ENCODE peak calls at places on chromosomes 4 and X, in nine cellular contexts. U is epithelial cell of esophagus; Q is activated naive CD8-positive, alpha-beta T cell treated with anti-CD3 and anti-CD28 coated beads, Interleukin-2, amount 50 U/mL, for 24 hours; F is WTC11; R is GM13977; K is AG10803; W is stimulated activated CD8-positive, alpha-beta memory T cell treated with anti-CD3 and anti-CD28 coated beads, Interleukin-4, amount 100 ng/mL, for 1 hour; M is T-helper 2 cell; Z is activated CD4-positive, alpha-beta T cell treated with anti-CD3 and anti-CD28 coated beads for 36 hours. E is an unnamed sample.

GRCh38 chrX:30812326-30812725 is 76.7 kb downstream of the TAB3 start:
- DNase-seq in U (no peak), Q (no peak), F (no peak), R (no peak), K (no peak), W (no peak), M (no peak), Z (no peak), E (no peak)

GRCh38 chrX:23900220-23900797 is 7.4 kb downstream of the APOO start:
- DNase-seq in U (peak; percentile 31), Q (no peak), F (no peak), R (no peak), K (peak; percentile 18), W (no peak), M (no peak), Z (no peak), E (no peak)

GRCh38 chrX:8254386-8254785 is 83.3 kb upstream of the VCX2 start:
- DNase-seq in U (no peak), Q (no peak), F (no peak), R (no peak), K (no peak), W (no peak), M (no peak), Z (no peak), E (no peak)

GRCh38 chrX:357693-358471 is 28.8 kb downstream of the PPP2R3B start:
- DNase-seq in U (peak; percentile 19), Q (peak; percentile 25), F (no peak), R (no peak), K (peak; percentile 34), W (no peak), M (no peak), Z (peak; percentile 67), E (peak; percentile 16)

GRCh38 chr4:104462647-104463046 is 32.0 kb downstream of the CXXC4 start:
- DNase-seq in U (no peak), Q (no peak), F (no peak), R (no peak), K (no peak), W (no peak), M (no peak), Z (no peak), E (no peak)

GRCh38 chrX:38882894-38883620 is 81.8 kb downstream of the MID1IP1 start:
- DNase-seq in U (peak; percentile 94), Q (no peak), F (no peak), R (no peak), K (peak; percentile 83), W (no peak), M (no peak), Z (no peak), E (no peak)

GRCh38 chr4:169253904-169254303 is 16.9 kb downstream of the SH3RF1 start:
- DNase-seq in U (peak; percentile 24), Q (no peak), F (no peak), R (no peak), K (peak; percentile 90), W (no peak), M (no peak), Z (no peak), E (no peak)

GRCh38 chr4:33160126-33160525 is 2440.0 kb downstream of the PCDH7 start:
- DNase-seq in U (peak; percentile 46), Q (no peak), F (peak; percentile 11), R (no peak), K (peak; percentile 55), W (no peak), M (no peak), Z (no peak), E (no peak)

GRCh38 chr4:113880240-113881028 is 99.0 kb downstream of the ARSJ start:
- DNase-seq in U (no peak), Q (no peak), F (no peak), R (no peak), K (no peak), W (no peak), M (no peak), Z (no peak), E (no peak)

GRCh38 chr4:137025484-137026059 is 506.7 kb downstream of the PCDH18 start:
- DNase-seq in U (no peak), Q (no peak), F (no peak), R (no peak), K (no peak), W (no peak), M (no peak), Z (no peak), E (no peak)

GRCh38 chr4:137632842-137633241 is 100.5 kb upstream of the PCDH18 start:
- DNase-seq in U (no peak), Q (no peak), F (no peak), R (no peak), K (no peak), W (no peak), M (no peak), Z (no peak), E (no peak)

GRCh38 chr4:169604131-169604900 is 8.1 kb downstream of the NEK1 start:
- DNase-seq in U (peak; percentile 72), Q (no peak), F (no peak), R (no peak), K (peak; percentile 74), W (no peak), M (no peak), Z (peak; percentile 35), E (no peak)

GRCh38 chr4:85459736-85460135 is 15.2 kb upstream of the ARHGAP24 start:
- DNase-seq in U (no peak), Q (no peak), F (no peak), R (no peak), K (no peak), W (no peak), M (no peak), Z (no peak), E (no peak)

GRCh38 chr4:88017516-88018302 is 10.3 kb downstream of the PKD2 start:
- DNase-seq in U (peak; percentile 88), Q (no peak), F (no peak), R (no peak), K (peak; percentile 95), W (no peak), M (no peak), Z (no peak), E (no peak)

GRCh38 chr4:61068745-61069144 is 131.4 kb upstream of the ADGRL3 start:
- DNase-seq in U (peak; percentile 15), Q (no peak), F (no peak), R (no peak), K (no peak), W (no peak), M (no peak), Z (no peak), E (no peak)

GRCh38 chr4:106358899-106359298 is 9.7 kb downstream of the GIMD1 start:
- DNase-seq in U (peak; percentile 47), Q (no peak), F (no peak), R (no peak), K (peak; percentile 92), W (no peak), M (no peak), Z (no peak), E (no peak)

GRCh38 chrX:49139713-49140112 is 16.2 kb upstream of the GPKOW start:
- DNase-seq in U (no peak), Q (no peak), F (no peak), R (no peak), K (no peak), W (no peak), M (no peak), Z (no peak), E (no peak)

GRCh38 chrX:133350751-133351150 is 64.5 kb downstream of the GPC4 start:
- DNase-seq in U (peak; percentile 36), Q (no peak), F (no peak), R (no peak), K (peak; percentile 26), W (no peak), M (no peak), Z (no peak), E (no peak)